ENCODE peak calls at places on chromosomes 5 and 9, in seven cellular contexts. Q, P, J, K, U, M and I are unnamed samples.

GRCh38 chr9:115650768-115651167 is 502.8 kb upstream of the PAPPA start:
- DNase-seq in Q (no peak), P (no peak), J (no peak), K (no peak), U (no peak), M (no peak), I (no peak)

GRCh38 chr9:4081549-4081895 is 218.3 kb downstream of the GLIS3 start:
- DNase-seq in Q (no peak), P (no peak), J (no peak), K (no peak), U (no peak), M (no peak), I (no peak)

GRCh38 chr9:112858005-112858404 is 32.7 kb downstream of the SLC46A2 start:
- DNase-seq in Q (no peak), P (no peak), J (no peak), K (no peak), U (no peak), M (no peak), I (no peak)

GRCh38 chr9:36930941-36931340 is 103.1 kb downstream of the PAX5 start:
- DNase-seq in Q (no peak), P (no peak), J (no peak), K (no peak), U (peak; percentile 18), M (peak; percentile 14), I (no peak)

GRCh38 chr5:6686916-6687409 is 26.3 kb upstream of the TENT4A start:
- DNase-seq in Q (no peak), P (no peak), J (no peak), K (peak; percentile 42), U (no peak), M (no peak), I (no peak)

GRCh38 chr9:77731930-77732329 is 83.8 kb upstream of the GNA14 start:
- DNase-seq in Q (no peak), P (no peak), J (no peak), K (no peak), U (no peak), M (no peak), I (no peak)

GRCh38 chr5:127844631-127845030 is 141.4 kb downstream of the CCDC192 start:
- DNase-seq in Q (no peak), P (no peak), J (no peak), K (no peak), U (no peak), M (peak; percentile 69), I (no peak)

GRCh38 chr5:179187229-179187678 is 127.1 kb downstream of the ZNF354C start:
- DNase-seq in Q (no peak), P (no peak), J (no peak), K (no peak), U (no peak), M (no peak), I (no peak)

GRCh38 chr9:80690340-80690939 is 998.9 kb downstream of the TLE1 start:
- DNase-seq in Q (no peak), P (no peak), J (no peak), K (no peak), U (no peak), M (no peak), I (no peak)

GRCh38 chr5:134503937-134504437 is 21.5 kb upstream of the JADE2 start:
- DNase-seq in Q (no peak), P (no peak), J (no peak), K (no peak), U (no peak), M (no peak), I (no peak)

GRCh38 chr9:86097510-86098224 is 1.7 kb downstream of the GOLM1 start:
- DNase-seq in Q (no peak), P (no peak), J (no peak), K (no peak), U (no peak), M (no peak), I (no peak)

GRCh38 chr5:94173100-94173499 is 431.7 kb upstream of the POU5F2 start:
- DNase-seq in Q (no peak), P (no peak), J (no peak), K (no peak), U (no peak), M (no peak), I (no peak)

GRCh38 chr5:151030377-151030776 is 10.0 kb downstream of the GPX3 start:
- DNase-seq in Q (no peak), P (no peak), J (no peak), K (no peak), U (peak; percentile 78), M (no peak), I (no peak)

GRCh38 chr9:114288233-114289051 is 34.5 kb upstream of the ORM1 start:
- DNase-seq in Q (no peak), P (peak; percentile 56), J (no peak), K (no peak), U (peak; percentile 19), M (peak; percentile 22), I (no peak)

GRCh38 chr5:176364765-176365662 is at the start of gene ARL10:
- DNase-seq in Q (peak; percentile 33), P (no peak), J (peak; percentile 50), K (no peak), U (peak; percentile 23), M (no peak), I (no peak)

GRCh38 chr5:131749138-131749537 is 47.7 kb downstream of the FNIP1 start:
- DNase-seq in Q (no peak), P (no peak), J (no peak), K (no peak), U (no peak), M (no peak), I (no peak)

GRCh38 chr5:97194366-97194765 is 11.3 kb upstream of the RIOK2 start:
- DNase-seq in Q (no peak), P (no peak), J (no peak), K (no peak), U (no peak), M (no peak), I (no peak)

GRCh38 chr5:90557871-90558270 is 726 bp upstream of the ADGRV1 start:
- DNase-seq in Q (no peak), P (no peak), J (no peak), K (no peak), U (no peak), M (no peak), I (no peak)

GRCh38 chr9:127588740-127589506 is 23.2 kb upstream of the STXBP1 start:
- DNase-seq in Q (no peak), P (no peak), J (no peak), K (no peak), U (no peak), M (no peak), I (no peak)

GRCh38 chr5:107997338-107997979 is 326.7 kb upstream of the EFNA5 start:
- DNase-seq in Q (no peak), P (no peak), J (no peak), K (no peak), U (no peak), M (no peak), I (no peak)

DNA sequence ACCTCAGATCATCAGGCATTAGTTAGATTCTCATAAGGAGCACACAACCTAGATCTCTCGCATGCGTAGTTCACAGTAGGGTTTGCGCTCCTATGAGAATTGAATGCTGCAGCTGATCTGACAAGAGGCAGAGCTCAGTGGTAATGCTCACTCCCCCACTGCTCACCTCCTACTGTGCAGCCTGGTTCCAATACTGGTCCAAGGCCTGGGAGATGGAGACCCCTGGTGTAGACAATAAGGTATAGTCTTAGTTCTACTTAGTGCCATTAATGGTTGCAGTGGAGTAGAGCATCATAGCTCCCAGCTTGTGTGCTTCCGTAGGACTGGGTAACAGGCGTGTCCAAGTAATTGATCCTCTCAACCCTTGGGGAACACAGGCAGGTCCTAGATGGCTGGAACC is 70.4 kb upstream of the ANKRD55 start:
- DNase-seq in Q (no peak), P (no peak), J (no peak), K (no peak), U (no peak), M (no peak), I (no peak)
- TF ChIP-seq CTCF in Q (no peak), P (no peak), J (no peak), K (no peak), U (no peak), M (no peak), I (no peak)

GRCh38 chr5:142322747-142323479 is 1.9 kb downstream of the SPRY4 start:
- DNase-seq in Q (no peak), P (no peak), J (no peak), K (no peak), U (no peak), M (no peak), I (no peak)

GRCh38 chr5:142325677-142326479 is 1.1 kb upstream of the SPRY4 start:
- DNase-seq in Q (no peak), P (peak; percentile 90), J (no peak), K (peak; percentile 43), U (peak; percentile 62), M (peak; percentile 44), I (no peak)

GRCh38 chr5:142323480-142324376 is 1.1 kb downstream of the SPRY4 start:
- DNase-seq in Q (no peak), P (peak; percentile 15), J (no peak), K (peak; percentile 28), U (no peak), M (peak; percentile 44), I (no peak)

GRCh38 chr5:142324871-142325676 is at the start of gene SPRY4:
- DNase-seq in Q (peak; percentile 79), P (peak; percentile 93), J (peak; percentile 80), K (peak; percentile 93), U (peak; percentile 88), M (peak; percentile 89), I (peak; percentile 65)

DNA sequence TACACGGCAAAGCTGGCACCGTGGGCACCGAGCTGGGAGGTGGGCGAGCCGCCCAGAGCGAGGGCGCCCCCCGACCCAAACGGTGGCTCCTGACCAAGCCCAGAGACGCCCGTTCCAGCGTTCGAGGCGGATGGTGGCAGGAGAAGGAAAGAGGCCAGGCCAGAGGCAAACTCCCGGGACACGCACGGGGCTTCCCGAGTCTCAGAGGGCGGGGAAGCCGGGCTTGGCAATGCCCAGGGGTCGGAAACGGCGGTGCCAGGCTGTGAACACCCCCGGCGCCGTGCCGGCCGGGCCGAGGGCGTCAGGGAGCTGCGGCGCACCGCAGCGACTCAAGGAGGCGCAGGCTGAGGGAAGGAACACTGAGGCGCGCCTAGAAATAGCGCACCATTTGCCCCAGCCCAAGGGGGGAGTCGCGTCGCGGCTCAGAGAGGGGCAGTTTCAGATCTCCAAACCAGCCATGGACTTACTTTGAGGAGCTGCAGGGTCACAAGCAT is 397 bp downstream of the SPRY4 start:
- DNase-seq in Q (no peak), P (peak; percentile 60), J (no peak), K (peak; percentile 29), U (peak; percentile 39), M (no peak), I (no peak)
- TF ChIP-seq CTCF in Q (peak; percentile 49), P (no peak), J (no peak), K (peak; percentile 40), U (peak; percentile 54), M (no peak), I (peak; percentile 23)

DNA sequence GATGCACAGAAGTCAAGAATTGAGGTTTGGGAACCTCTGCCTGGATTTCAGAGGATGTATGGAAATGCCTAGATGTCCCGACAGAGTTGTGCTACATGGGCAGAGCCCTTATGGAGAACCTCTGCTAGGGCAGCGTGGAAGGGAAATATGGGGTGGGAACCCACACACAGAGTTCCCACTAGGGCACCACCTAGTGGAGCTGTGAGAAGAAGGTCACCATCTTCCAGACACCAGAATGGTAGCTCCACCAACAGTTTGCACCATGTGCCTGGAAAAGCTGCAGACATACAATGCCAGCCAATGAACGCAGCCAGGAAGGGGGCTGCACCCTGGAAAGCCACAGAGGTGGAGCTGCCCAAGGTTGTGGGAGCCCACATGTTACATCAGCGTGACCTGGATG is 104.5 kb downstream of the STK32A start:
- DNase-seq in Q (no peak), P (no peak), J (no peak), K (no peak), U (no peak), M (no peak), I (no peak)
- TF ChIP-seq CTCF in Q (no peak), P (no peak), J (no peak), K (no peak), U (no peak), M (no peak), I (no peak)

GRCh38 chr5:168670881-168671575 is 91.9 kb upstream of the PANK3 start:
- DNase-seq in Q (no peak), P (no peak), J (no peak), K (no peak), U (no peak), M (no peak), I (no peak)
- TF ChIP-seq CTCF in Q (no peak), P (no peak), J (no peak), K (no peak), U (no peak), M (no peak), I (no peak)